ENCODE peak calls at places on chromosomes 7 and 10, in ten cellular contexts. O is AG09319, D is cardiac muscle cell, R is Calu3, V is vagina, F is OCI-LY7, G is nephron progenitor cell, I is heart right ventricle, S is WERI-Rb-1, T is right lobe of liver. M is an unnamed sample.

GRCh38 chr10:67976292-67977245 is 92.1 kb downstream of the SIRT1 start:
- DNase-seq in O (no peak), D (no peak), R (no peak), V (no peak), F (no peak), G (no peak), I (peak), S (no peak), T (peak), M (no peak)

GRCh38 chr7:69937097-69937496 is 338.8 kb downstream of the AUTS2 start:
- DNase-seq in O (no peak), D (peak), R (no peak), V (no peak), F (no peak), G (no peak), I (no peak), S (peak), T (no peak), M (no peak)

GRCh38 chr10:115125505-115125904 is 32.3 kb downstream of the ATRNL1 start:
- DNase-seq in O (no peak), D (no peak), R (no peak), V (no peak), F (no peak), G (no peak), I (no peak), S (no peak), T (no peak), M (no peak)

GRCh38 chr7:3998060-3998459 is 684.0 kb upstream of the FOXK1 start:
- DNase-seq in O (no peak), D (no peak), R (no peak), V (no peak), F (no peak), G (no peak), I (no peak), S (no peak), T (no peak), M (no peak)

GRCh38 chr7:41130021-41130420 is 572.9 kb downstream of the INHBA start:
- DNase-seq in O (no peak), D (no peak), R (no peak), V (no peak), F (no peak), G (no peak), I (no peak), S (no peak), T (no peak), M (no peak)

GRCh38 chr7:142328006-142328405 is 70.1 kb upstream of the PRSS58 start:
- DNase-seq in O (no peak), D (no peak), R (no peak), V (no peak), F (peak), G (peak), I (no peak), S (peak), T (no peak), M (no peak)

GRCh38 chr10:114181971-114182370 is 2.8 kb downstream of the TDRD1 start:
- DNase-seq in O (no peak), D (no peak), R (no peak), V (no peak), F (no peak), G (no peak), I (peak), S (no peak), T (no peak), M (no peak)

GRCh38 chr7:32264667-32265284 is 194.6 kb upstream of the PDE1C start:
- DNase-seq in O (no peak), D (no peak), R (no peak), V (no peak), F (no peak), G (no peak), I (no peak), S (no peak), T (no peak), M (no peak)

GRCh38 chr7:77453531-77453930 is 37.4 kb upstream of the GSAP start:
- DNase-seq in O (no peak), D (no peak), R (no peak), V (no peak), F (no peak), G (no peak), I (no peak), S (no peak), T (no peak), M (no peak)

GRCh38 chr7:135799881-135800280 is 51.3 kb upstream of the FAM180A start:
- DNase-seq in O (no peak), D (no peak), R (no peak), V (no peak), F (no peak), G (no peak), I (no peak), S (no peak), T (no peak), M (no peak)
- TF ChIP-seq CTCF in O (no peak), D (no peak), R (no peak), V (no peak), F (peak), G (no peak), I (no peak), S (no peak), T (no peak), M (no peak)

GRCh38 chr7:52017802-52018679 is 701.4 kb upstream of the COBL start:
- DNase-seq in O (no peak), D (peak), R (peak), V (no peak), F (peak), G (peak), I (no peak), S (peak), T (no peak), M (peak)
- TF ChIP-seq CTCF in O (no peak), D (no peak), R (peak), V (no peak), F (peak), G (peak), I (peak), S (peak), T (peak), M (peak)

DNA sequence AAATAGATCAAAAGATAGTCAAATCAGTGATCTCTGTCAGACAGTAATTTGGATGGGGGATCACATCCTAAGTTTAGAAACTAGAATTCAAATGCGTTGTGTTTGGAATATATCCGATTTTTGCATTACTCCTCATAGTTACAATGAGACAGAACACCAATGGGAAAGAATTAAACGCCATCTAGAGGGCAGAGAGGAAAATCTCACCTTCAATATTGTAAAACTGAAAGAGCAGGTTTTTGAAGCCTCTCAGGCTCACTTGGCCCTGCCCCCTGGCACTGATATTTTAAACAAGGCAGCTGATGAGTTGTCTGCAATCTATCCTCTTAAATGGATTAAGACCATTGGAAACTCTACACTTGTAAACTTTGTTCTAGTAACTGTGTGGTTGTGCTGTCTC is 17.7 kb downstream of the FRG2B start:
- DNase-seq in O (no peak), D (peak), R (peak), V (no peak), F (peak), G (no peak), I (no peak), S (no peak), T (no peak), M (no peak)
- TF ChIP-seq CTCF in O (peak), D (peak), R (peak), V (no peak), F (peak), G (no peak), I (peak), S (peak), T (peak), M (peak)

DNA sequence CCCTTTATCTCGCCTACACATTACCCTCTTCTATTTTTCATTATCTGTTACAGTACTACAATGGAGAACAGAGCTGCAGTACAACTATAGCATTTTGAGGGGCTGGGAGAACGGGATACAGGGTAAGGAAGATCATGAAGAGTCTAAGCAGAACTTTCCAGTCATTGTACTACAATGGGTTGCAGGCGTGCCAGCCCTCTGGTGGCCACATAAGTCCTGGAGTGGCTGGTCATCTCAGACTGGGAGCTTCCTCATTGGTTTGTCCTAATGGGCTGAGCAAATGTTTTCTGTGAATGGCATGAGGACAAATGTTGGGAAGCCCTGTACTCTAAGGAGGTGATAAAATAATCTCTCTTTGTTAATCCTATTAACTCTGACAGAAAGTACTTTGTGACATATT is 33.0 kb downstream of the TMEM106B start:
- DNase-seq in O (no peak), D (peak), R (peak), V (no peak), F (no peak), G (peak), I (no peak), S (peak), T (no peak), M (peak)
- TF ChIP-seq CTCF in O (peak), D (peak), R (peak), V (no peak), F (peak), G (peak), I (peak), S (peak), T (peak), M (peak)

GRCh38 chr10:69232252-69232651 is 12.1 kb downstream of the HKDC1 start:
- DNase-seq in O (peak), D (no peak), R (peak), V (no peak), F (no peak), G (no peak), I (no peak), S (no peak), T (no peak), M (no peak)
- TF ChIP-seq CTCF in O (no peak), D (no peak), R (no peak), V (no peak), F (no peak), G (no peak), I (no peak), S (no peak), T (no peak), M (no peak)

GRCh38 chr10:126908729-126909526 is 3.7 kb downstream of the DOCK1 start:
- DNase-seq in O (no peak), D (no peak), R (no peak), V (no peak), F (no peak), G (no peak), I (no peak), S (no peak), T (no peak), M (no peak)

GRCh38 chr10:126910196-126910595 is 5.0 kb downstream of the DOCK1 start:
- DNase-seq in O (no peak), D (no peak), R (no peak), V (no peak), F (no peak), G (no peak), I (no peak), S (no peak), T (no peak), M (no peak)

GRCh38 chr10:126907423-126907970 is 2.3 kb downstream of the DOCK1 start:
- DNase-seq in O (no peak), D (no peak), R (no peak), V (no peak), F (no peak), G (no peak), I (no peak), S (no peak), T (no peak), M (no peak)

GRCh38 chr10:126906704-126907422 is 1.6 kb downstream of the DOCK1 start:
- DNase-seq in O (no peak), D (no peak), R (no peak), V (no peak), F (no peak), G (no peak), I (no peak), S (no peak), T (no peak), M (no peak)

DNA sequence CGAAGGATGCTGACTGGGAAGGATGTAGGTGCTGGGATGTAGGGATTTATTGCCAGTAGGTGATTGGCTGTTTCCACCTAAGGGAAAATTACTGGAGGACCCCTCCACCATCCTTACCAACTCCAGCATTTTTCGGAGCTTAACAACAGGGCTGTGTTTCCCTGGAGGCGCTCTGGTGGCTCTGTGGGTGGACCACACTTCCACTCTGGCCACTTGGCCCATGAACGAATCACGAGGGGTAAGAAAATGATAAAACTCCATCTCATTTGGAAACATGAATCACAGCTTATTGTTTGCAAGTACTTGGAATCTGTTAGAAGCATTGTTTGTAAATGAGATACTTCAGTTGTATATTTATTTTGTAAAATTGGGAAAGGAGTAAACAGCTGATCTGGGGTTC is 3.0 kb downstream of the DOCK1 start:
- DNase-seq in O (no peak), D (no peak), R (no peak), V (no peak), F (no peak), G (no peak), I (no peak), S (no peak), T (no peak), M (no peak)
- TF ChIP-seq CTCF in O (no peak), D (no peak), R (no peak), V (no peak), F (no peak), G (no peak), I (no peak), S (no peak), T (no peak), M (no peak)

GRCh38 chr7:17474724-17475344 is 176.4 kb downstream of the AHR start:
- DNase-seq in O (no peak), D (no peak), R (peak), V (no peak), F (no peak), G (peak), I (no peak), S (peak), T (no peak), M (peak)
- TF ChIP-seq CTCF in O (no peak), D (peak), R (peak), V (no peak), F (no peak), G (peak), I (no peak), S (peak), T (peak), M (peak)

GRCh38 chr10:131496351-131497052 is 185.0 kb upstream of the TCERG1L start:
- DNase-seq in O (no peak), D (no peak), R (no peak), V (no peak), F (no peak), G (no peak), I (no peak), S (no peak), T (no peak), M (no peak)
- TF ChIP-seq CTCF in O (no peak), D (no peak), R (no peak), V (no peak), F (no peak), G (no peak), I (no peak), S (peak), T (no peak), M (no peak)

GRCh38 chr7:101702362-101702850 is 73.3 kb upstream of the MYL10 start:
- DNase-seq in O (no peak), D (no peak), R (no peak), V (no peak), F (peak), G (no peak), I (no peak), S (no peak), T (no peak), M (no peak)
- TF ChIP-seq CTCF in O (no peak), D (no peak), R (no peak), V (no peak), F (no peak), G (no peak), I (no peak), S (no peak), T (no peak), M (no peak)